ENCODE peak calls at places on chromosomes 7 and 10, in ten cellular contexts. O is fibroblast of lung; R is GM23338; W is pancreas; C is ascending aorta; T is adrenal gland; I is psoas muscle; J is lower lobe of right lung; L is right lobe of liver; Y is CD8-positive, alpha-beta T cell. K is an unnamed sample. For H3K4me1, the result is how much of the 10 kb centered on the place peaks cover.

GRCh38 chr10:128063736-128064614 is 62.2 kb downstream of the MKI67 start:
- DNase-seq in J (peak), C (no peak), Y (no peak), W (no peak), O (peak), I (no peak), T (no peak), L (no peak), R (peak), K (no peak)

GRCh38 chr7:46774515-46774914 is 807.4 kb downstream of the TNS3 start:
- DNase-seq in T (no peak), J (no peak), I (no peak), W (no peak), Y (no peak), R (no peak), L (no peak), O (no peak), C (no peak), K (no peak)

GRCh38 chr7:117399820-117400422 is 27.4 kb downstream of the ASZ1 start:
- DNase-seq in T (no peak), J (no peak), C (no peak), Y (no peak), L (no peak), I (no peak), O (no peak), R (no peak), W (no peak), K (no peak)

GRCh38 chr10:77156406-77156879 is 481.2 kb downstream of the KCNMA1 start:
- DNase-seq in C (no peak), R (no peak), Y (no peak), W (no peak), T (no peak), J (no peak), L (no peak), I (no peak), O (peak), K (no peak)

GRCh38 chr7:130154131-130154500 is 51.1 kb downstream of the TMEM209 start:
- DNase-seq in O (no peak), T (no peak), R (no peak), C (no peak), L (no peak), W (no peak), I (no peak), Y (no peak), J (peak), K (no peak)

GRCh38 chr10:5033061-5033770 is 29.6 kb upstream of the AKR1C2 start:
- DNase-seq in C (no peak), O (peak), Y (no peak), R (no peak), I (no peak), T (no peak), W (no peak), L (no peak), J (no peak), K (no peak)

GRCh38 chr10:122114156-122114747 is 125.3 kb downstream of the TACC2 start:
- DNase-seq in Y (no peak), J (no peak), T (peak), C (no peak), R (no peak), W (no peak), L (no peak), I (no peak), O (no peak), K (peak)

GRCh38 chr7:43077732-43078391 is 34.6 kb upstream of the HECW1 start:
- DNase-seq in L (no peak), Y (no peak), T (no peak), R (peak), W (no peak), O (peak), I (no peak), C (no peak), J (no peak), K (no peak)

GRCh38 chr7:43522406-43523156 is 60.3 kb upstream of the STK17A start:
- DNase-seq in L (no peak), C (no peak), R (no peak), O (peak), J (no peak), I (no peak), Y (no peak), T (no peak), W (no peak), K (no peak)

GRCh38 chr7:99997545-99998137 is 17.8 kb upstream of the ZKSCAN1 start:
- DNase-seq in L (peak), W (peak), C (no peak), I (peak), Y (peak), O (peak), J (peak), R (peak), T (peak), K (peak)

GRCh38 chr7:84848219-84848973 is 338.5 kb downstream of the SEMA3D start:
- DNase-seq in J (no peak), L (no peak), T (no peak), Y (no peak), O (no peak), I (no peak), R (no peak), C (no peak), W (no peak), K (no peak)

GRCh38 chr7:99128076-99128950 is 15.6 kb downstream of the SMURF1 start:
- DNase-seq in O (no peak), T (no peak), Y (no peak), L (no peak), C (no peak), I (no peak), R (no peak), J (no peak), W (no peak), K (no peak)

GRCh38 chr10:78634835-78635234 is 433.9 kb upstream of the ZMIZ1 start:
- DNase-seq in L (no peak), T (no peak), W (no peak), I (no peak), C (no peak), O (peak), J (no peak), Y (no peak), R (no peak), K (no peak)

GRCh38 chr7:37007319-37007718 is 283.0 kb upstream of the AOAH start:
- DNase-seq in Y (no peak), J (no peak), R (peak), C (no peak), W (no peak), L (no peak), T (no peak), I (no peak), O (no peak), K (no peak)

GRCh38 chr10:298033-298432 is 162.8 kb downstream of the ZMYND11 start:
- DNase-seq in R (no peak), W (no peak), Y (no peak), I (no peak), T (no peak), J (no peak), O (no peak), C (no peak), L (no peak), K (no peak)

GRCh38 chr10:102931643-102932042 is 13.5 kb downstream of the CNNM2 start:
- DNase-seq in W (no peak), R (no peak), I (no peak), T (no peak), C (no peak), L (no peak), Y (no peak), J (no peak), O (no peak), K (no peak)

GRCh38 chr7:155867280-155867679 is 55.0 kb upstream of the SHH start:
- DNase-seq in J (no peak), R (no peak), W (no peak), L (no peak), O (no peak), Y (no peak), I (no peak), C (no peak), T (peak), K (no peak)

GRCh38 chr10:74681917-74682627 is 144.3 kb upstream of the KAT6B start:
- DNase-seq in T (no peak), L (no peak), C (no peak), O (peak), W (no peak), I (no peak), J (no peak), R (no peak), Y (no peak), K (no peak)

GRCh38 chr7:9945882-9946281 is 1027.8 kb upstream of the PHF14 start:
- DNase-seq in R (no peak), T (no peak), I (no peak), C (no peak), J (no peak), W (no peak), L (no peak), O (peak), Y (no peak), K (no peak)

GRCh38 chr10:2851544-2851943 is 215.8 kb upstream of the PFKP start:
- DNase-seq in J (no peak), T (no peak), Y (no peak), W (no peak), L (no peak), I (no peak), R (no peak), O (no peak), C (no peak), K (no peak)

GRCh38 chr7:110790992-110791391 is 299.9 kb upstream of the LRRN3 start:
- DNase-seq in L (no peak), R (no peak), I (no peak), T (no peak), O (peak), W (no peak), J (no peak), C (no peak), Y (no peak), K (no peak)

GRCh38 chr10:47348661-47349470 is 703 bp downstream of the RBP3 start:
- DNase-seq in O (no peak), T (no peak), J (no peak), I (no peak), C (no peak), Y (no peak), W (no peak), R (no peak), L (no peak), K (no peak)

GRCh38 chr10:32893431-32893830 is 64.6 kb downstream of the ITGB1 start:
- DNase-seq in R (peak), T (no peak), L (no peak), C (no peak), O (no peak), I (no peak), W (no peak), Y (no peak), J (no peak), K (no peak)

GRCh38 chr10:98030991-98031431 is 590 bp upstream of the CRTAC1 start:
- DNase-seq in R (peak), T (no peak), O (peak), C (no peak), I (no peak), J (no peak), W (peak), L (no peak), Y (no peak), K (no peak)

GRCh38 chr10:68403701-68404100 is 3.4 kb downstream of the RUFY2 start:
- DNase-seq in R (no peak), C (no peak), I (no peak), Y (no peak), W (no peak), L (no peak), J (no peak), O (no peak), T (no peak), K (no peak)

GRCh38 chr10:119198438-119198837 is 8.9 kb upstream of the GRK5 start:
- DNase-seq in L (no peak), O (no peak), R (peak), C (no peak), J (no peak), Y (no peak), T (no peak), W (no peak), I (no peak), K (no peak)

GRCh38 chr7:40885503-40885902 is 750.7 kb downstream of the SUGCT start:
- DNase-seq in J (no peak), O (peak), L (no peak), C (no peak), Y (no peak), T (no peak), R (no peak), I (no peak), W (no peak), K (no peak)

GRCh38 chr7:131383417-131383816 is 55.7 kb downstream of the MKLN1 start:
- DNase-seq in I (no peak), Y (no peak), C (no peak), L (no peak), O (peak), W (no peak), J (no peak), R (no peak), T (no peak), K (no peak)

GRCh38 chr7:122219253-122219865 is 75.3 kb upstream of the AASS start:
- DNase-seq in O (no peak), I (no peak), T (no peak), J (no peak), Y (no peak), W (no peak), C (no peak), L (no peak), R (peak), K (no peak)

GRCh38 chr10:33277135-33277536 is 57.3 kb downstream of the NRP1 start:
- DNase-seq in W (peak), J (no peak), L (no peak), Y (no peak), I (peak), O (peak), C (no peak), R (no peak), T (peak), K (peak)

GRCh38 chr7:118153551-118154177 is 30.3 kb upstream of the LSM8 start:
- DNase-seq in J (no peak), R (peak), O (peak), I (no peak), Y (no peak), L (no peak), C (no peak), T (no peak), W (no peak), K (no peak)

GRCh38 chr7:47659664-47660462 is 78.0 kb upstream of the TNS3 start:
- DNase-seq in L (no peak), R (no peak), I (no peak), O (no peak), C (no peak), Y (no peak), T (no peak), W (no peak), J (no peak), K (no peak)

DNA sequence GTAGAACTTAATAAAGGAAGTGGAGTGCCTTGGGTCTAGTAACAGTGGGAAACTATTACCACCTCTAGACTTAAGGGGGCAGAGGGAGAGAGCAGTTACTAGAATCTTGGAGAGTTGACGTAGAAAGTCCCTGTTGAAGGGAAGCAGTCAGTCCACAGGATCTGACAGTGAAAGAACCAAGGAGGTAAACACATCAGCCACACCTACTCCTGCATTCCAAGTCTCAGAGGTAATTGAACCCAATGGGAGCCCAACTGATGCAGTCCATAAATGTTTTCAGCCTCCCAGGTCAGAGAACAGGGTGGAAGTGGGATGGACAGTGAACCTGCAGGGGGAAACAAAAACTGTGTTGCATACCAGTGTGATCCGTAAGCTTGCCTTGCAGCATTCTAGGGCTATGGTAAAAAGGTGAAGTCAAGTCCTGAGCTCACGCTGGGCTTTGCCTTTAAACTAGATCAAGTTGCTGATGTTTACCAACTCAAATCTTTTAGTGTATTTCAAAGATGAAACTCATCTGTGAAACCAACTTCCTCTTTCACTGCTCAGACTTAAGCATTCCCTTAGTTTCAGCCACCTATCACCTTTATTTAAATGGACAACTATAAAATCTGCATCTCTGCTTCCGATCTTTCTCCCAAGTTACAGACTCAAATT is 57.2 kb downstream of the SLC16A12 start:
- DNase-seq in C (no peak), W (no peak), O (peak), J (no peak), T (no peak), Y (no peak), R (peak), L (no peak), I (no peak), K (no peak)
- H3K4me1 ChIP-seq in C (half or more), W (under half), O (under half), J (half or more), T (under half), Y (under half), R (under half), L (under half), I (under half), K (half or more)

GRCh38 chr10:86970887-86971145 is 2.5 kb downstream of the ADIRF start:
- DNase-seq in T (no peak), R (peak), Y (no peak), W (no peak), J (no peak), O (no peak), L (no peak), I (no peak), C (no peak), K (no peak)

GRCh38 chr10:86968994-86969355 is 693 bp downstream of the ADIRF start:
- DNase-seq in J (no peak), R (no peak), I (no peak), L (peak), Y (no peak), C (no peak), W (no peak), T (peak), O (no peak), K (no peak)

GRCh38 chr10:86968271-86968993 is at the start of gene ADIRF:
- DNase-seq in T (peak), R (peak), O (no peak), I (peak), L (peak), W (peak), Y (no peak), J (peak), C (no peak), K (peak)

GRCh38 chr10:86970152-86970886 is 2.0 kb downstream of the ADIRF start:
- DNase-seq in R (peak), J (peak), L (no peak), I (peak), T (peak), O (peak), W (peak), Y (no peak), C (no peak), K (peak)

DNA sequence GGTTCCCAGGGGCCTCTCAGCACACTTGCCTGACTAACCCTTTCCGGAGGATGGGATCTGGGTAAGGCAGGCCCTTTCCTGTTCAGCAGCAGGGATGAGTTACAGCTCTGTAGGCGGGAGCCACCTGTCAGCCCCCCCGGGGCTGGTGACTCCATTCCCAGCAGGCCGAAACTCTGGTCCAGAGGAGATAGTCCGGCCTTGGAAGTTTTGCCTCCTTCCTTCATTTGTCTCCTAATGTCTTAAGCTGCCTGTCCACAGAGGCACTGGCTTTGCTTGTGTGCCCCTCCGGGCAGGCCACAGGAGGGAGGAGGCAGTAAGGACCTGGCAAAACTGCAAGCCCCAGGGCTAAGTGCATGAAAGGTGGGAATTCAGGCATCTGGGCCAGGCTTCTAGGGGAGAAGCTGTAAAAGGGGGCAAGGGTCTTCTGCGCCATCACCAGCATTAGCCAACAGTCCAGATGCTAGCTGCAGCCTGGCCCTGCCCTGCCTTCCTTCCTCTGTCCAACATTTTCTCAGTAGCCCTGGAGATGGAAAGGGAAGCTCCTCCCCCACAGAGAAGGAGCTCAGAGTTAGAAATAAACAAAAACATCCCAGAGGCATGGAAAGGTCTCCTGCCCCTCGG is 1.2 kb downstream of the ADIRF start:
- DNase-seq in Y (no peak), R (no peak), I (peak), W (no peak), T (peak), C (no peak), L (peak), J (no peak), O (no peak), K (no peak)
- H3K4me3 ChIP-seq in Y (peak), R (no peak), I (peak), W (peak), T (peak), C (peak), L (no peak), J (peak), O (peak), K (peak)

GRCh38 chr10:70101668-70102067 is 31.0 kb downstream of the AIFM2 start:
- DNase-seq in R (no peak), Y (no peak), L (no peak), I (no peak), T (no peak), W (no peak), J (no peak), O (no peak), C (no peak), K (no peak)

GRCh38 chr10:70109064-70109729 is 23.4 kb downstream of the AIFM2 start:
- DNase-seq in Y (no peak), I (no peak), O (no peak), W (no peak), R (no peak), J (no peak), T (no peak), L (peak), C (no peak), K (no peak)

GRCh38 chr10:70111496-70111895 is 21.1 kb downstream of the AIFM2 start:
- DNase-seq in R (no peak), C (no peak), J (no peak), T (no peak), I (no peak), W (no peak), L (no peak), O (no peak), Y (no peak), K (no peak)

DNA sequence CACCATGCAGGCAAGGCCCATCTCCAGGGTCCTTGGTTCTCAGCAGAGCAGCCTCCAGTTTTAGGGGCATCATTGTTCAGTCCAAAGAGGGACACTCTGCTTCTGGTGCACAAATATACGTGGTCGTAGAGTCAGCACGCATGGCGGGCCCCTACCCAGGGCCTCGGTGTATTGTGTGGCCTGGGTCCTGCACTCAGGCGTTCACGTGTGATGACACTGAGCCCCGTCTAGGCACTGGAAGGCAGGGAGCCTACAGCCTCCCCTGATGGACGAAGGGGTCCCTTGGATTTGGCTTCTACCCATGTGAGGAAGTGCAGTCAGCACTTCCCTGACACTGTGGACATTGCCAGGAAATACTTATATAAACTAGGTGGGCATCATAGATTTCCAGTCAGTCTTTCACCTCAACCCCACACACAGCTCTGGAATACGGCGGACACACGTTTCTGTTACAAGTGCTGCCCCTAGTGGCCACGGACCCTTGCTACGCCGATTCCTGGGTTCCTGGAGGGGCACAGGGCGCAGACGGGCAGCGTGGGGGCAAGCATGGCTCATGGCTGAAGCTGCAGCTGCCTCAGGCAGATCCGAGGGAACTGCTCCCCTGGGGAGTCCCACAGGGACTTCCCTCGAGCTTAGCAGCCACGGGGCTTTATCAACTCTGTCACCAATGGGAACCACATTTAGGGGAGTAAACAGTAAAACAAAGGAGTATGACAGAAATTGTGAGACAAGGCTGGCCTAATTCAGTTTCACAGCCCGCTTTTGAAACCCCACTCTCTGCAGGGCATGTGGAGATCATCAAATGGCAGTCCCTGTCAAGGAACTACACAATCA is 25.4 kb downstream of the AIFM2 start:
- DNase-seq in T (no peak), W (no peak), O (peak), R (peak), I (no peak), C (no peak), L (no peak), J (no peak), Y (no peak), K (no peak)
- TF ChIP-seq CTCF in T (peak), W (peak), O (peak), R (peak), I (peak), C (peak), L (peak), J (peak), Y (peak), K (peak)

GRCh38 chr10:86673827-86674581 is 5.7 kb downstream of the LDB3 start:
- DNase-seq in Y (no peak), R (no peak), W (no peak), O (no peak), I (peak), L (no peak), T (no peak), J (no peak), C (no peak), K (no peak)
- H3K4me1 ChIP-seq in Y (under half), R (under half), W (under half), O (under half), I (half or more), L (under half), T (under half), J (under half), C (half or more), K (half or more)